ENCODE peak calls at places on chromosomes 16 and 17, in seven cellular contexts. C is left lung, M is RWPE2, T is Right ventricle myocardium superior, J is upper lobe of left lung, S is foreskin keratinocyte, Y is aorta. Q is an unnamed sample.

GRCh38 chr16:68370221-68370920 is 59.6 kb downstream of the PRMT7 start:
- ATAC-seq in C (no peak), M (no peak), T (no peak), J (no peak), S (no peak), Y (no peak), Q (no peak)

GRCh38 chr17:4715071-4715749 is 4.8 kb downstream of the ARRB2 start:
- ATAC-seq in C (no peak), M (no peak), T (no peak), J (no peak), S (no peak), Y (no peak), Q (no peak)

GRCh38 chr16:35449663-35450062 is 1990.3 kb downstream of the TP53TG3F start:
- ATAC-seq in C (no peak), M (no peak), T (no peak), J (no peak), S (no peak), Y (no peak), Q (no peak)

GRCh38 chr17:1485748-1486376 is 6.6 kb downstream of the MYO1C start:
- ATAC-seq in C (peak), M (peak), T (peak), J (peak), S (peak), Y (peak), Q (peak)

GRCh38 chr16:56265184-56265583 is 73.9 kb downstream of the GNAO1 start:
- ATAC-seq in C (no peak), M (no peak), T (no peak), J (no peak), S (no peak), Y (no peak), Q (no peak)

GRCh38 chr17:76909971-76910760 is 42.0 kb downstream of the MGAT5B start:
- ATAC-seq in C (peak), M (peak), T (peak), J (no peak), S (peak), Y (no peak), Q (peak)

GRCh38 chr17:80277751-80278671 is 17.4 kb downstream of the RNF213 start:
- ATAC-seq in C (no peak), M (peak), T (peak), J (no peak), S (peak), Y (peak), Q (peak)

GRCh38 chr16:81376880-81377279 is 62.1 kb downstream of the GAN start:
- ATAC-seq in C (no peak), M (peak), T (no peak), J (no peak), S (peak), Y (no peak), Q (peak)